ENCODE peak calls at places on chromosomes 6 and 20, in five cellular contexts. D is GM12878, Y is upper lobe of left lung, A is K562, W is HepG2. O is an unnamed sample.

GRCh38 chr20:47585087-47585747 is 83.5 kb downstream of the NCOA3 start:
- ATAC-seq in D (peak; percentile 57), Y (peak; percentile 71), A (no peak), W (no peak), O (peak; percentile 34)

GRCh38 chr20:16606468-16606867 is 33.2 kb upstream of the KIF16B start:
- ATAC-seq in D (no peak), Y (no peak), A (no peak), W (no peak), O (no peak)

GRCh38 chr20:59765599-59766177 is 161.3 kb downstream of the PHACTR3 start:
- ATAC-seq in D (no peak), Y (no peak), A (peak; percentile 55), W (no peak), O (no peak)

GRCh38 chr6:141956046-141956761 is 176.5 kb upstream of the GJE1 start:
- ATAC-seq in D (no peak), Y (no peak), A (no peak), W (no peak), O (no peak)

GRCh38 chr20:8154636-8155035 is 22.6 kb downstream of the PLCB1 start:
- ATAC-seq in D (no peak), Y (no peak), A (no peak), W (no peak), O (no peak)

GRCh38 chr6:25448965-25449538 is 169.9 kb downstream of the CARMIL1 start:
- ATAC-seq in D (no peak), Y (no peak), A (no peak), W (no peak), O (no peak)

GRCh38 chr6:148997863-148998262 is 251.0 kb downstream of the UST start:
- ATAC-seq in D (no peak), Y (no peak), A (no peak), W (no peak), O (no peak)

GRCh38 chr20:54148947-54149764 is 24.6 kb downstream of the CYP24A1 start:
- ATAC-seq in D (no peak), Y (no peak), A (no peak), W (peak; percentile 66), O (no peak)

GRCh38 chr20:50520222-50520877 is 10.2 kb downstream of the PTPN1 start:
- ATAC-seq in D (peak; percentile 27), Y (no peak), A (peak; percentile 45), W (no peak), O (no peak)

GRCh38 chr6:135212020-135212806 is 31.1 kb downstream of the MYB start:
- ATAC-seq in D (no peak), Y (no peak), A (no peak), W (no peak), O (no peak)

GRCh38 chr6:45163952-45164766 is 164.0 kb upstream of the RUNX2 start:
- ATAC-seq in D (peak; percentile 97), Y (no peak), A (no peak), W (no peak), O (no peak)

GRCh38 chr6:29680904-29681303 is at the start of gene ZFP57:
- ATAC-seq in D (no peak), Y (no peak), A (no peak), W (no peak), O (no peak)

GRCh38 chr6:16440656-16441212 is 202.3 kb downstream of the GMPR start:
- ATAC-seq in D (no peak), Y (no peak), A (no peak), W (no peak), O (no peak)

GRCh38 chr6:45690846-45691245 is 313.1 kb upstream of the SUPT3H start:
- ATAC-seq in D (no peak), Y (no peak), A (no peak), W (no peak), O (no peak)

GRCh38 chr20:31920275-31920855 is 31.5 kb downstream of the PDRG1 start:
- ATAC-seq in D (no peak), Y (no peak), A (peak; percentile 53), W (peak; percentile 32), O (no peak)

GRCh38 chr6:31402324-31403282 is 792 bp upstream of the MICA start:
- ATAC-seq in D (peak; percentile 43), Y (no peak), A (peak; percentile 8), W (peak; percentile 33), O (peak; percentile 0)

GRCh38 chr6:31405996-31406395 is 2.6 kb downstream of the MICA start:
- ATAC-seq in D (no peak), Y (no peak), A (no peak), W (no peak), O (no peak)

GRCh38 chr6:31400467-31401289 is 2.7 kb upstream of the MICA start:
- ATAC-seq in D (peak; percentile 72), Y (peak; percentile 85), A (peak; percentile 58), W (peak; percentile 14), O (peak; percentile 45)

GRCh38 chr6:31401403-31401802 is 2.0 kb upstream of the MICA start:
- ATAC-seq in D (no peak), Y (peak; percentile 25), A (peak; percentile 2), W (no peak), O (peak; percentile 13)

GRCh38 chr6:31403283-31403989 is at the start of gene MICA:
- ATAC-seq in D (peak; percentile 80), Y (peak; percentile 84), A (peak; percentile 86), W (peak; percentile 84), O (peak; percentile 86)
- TF ChIP-seq POLR2AphosphoS5 in D (no peak), Y (peak; percentile 42), A (peak; percentile 26), W (peak; percentile 78), O (peak; percentile 80)

GRCh38 chr6:154653853-154654252 is 79.4 kb upstream of the SCAF8 start:
- ATAC-seq in D (no peak), Y (peak; percentile 63), A (no peak), W (no peak), O (peak; percentile 73)
- TF ChIP-seq EP300 in D (no peak), Y (peak; percentile 45), A (no peak), W (no peak), O (no peak)

DNA sequence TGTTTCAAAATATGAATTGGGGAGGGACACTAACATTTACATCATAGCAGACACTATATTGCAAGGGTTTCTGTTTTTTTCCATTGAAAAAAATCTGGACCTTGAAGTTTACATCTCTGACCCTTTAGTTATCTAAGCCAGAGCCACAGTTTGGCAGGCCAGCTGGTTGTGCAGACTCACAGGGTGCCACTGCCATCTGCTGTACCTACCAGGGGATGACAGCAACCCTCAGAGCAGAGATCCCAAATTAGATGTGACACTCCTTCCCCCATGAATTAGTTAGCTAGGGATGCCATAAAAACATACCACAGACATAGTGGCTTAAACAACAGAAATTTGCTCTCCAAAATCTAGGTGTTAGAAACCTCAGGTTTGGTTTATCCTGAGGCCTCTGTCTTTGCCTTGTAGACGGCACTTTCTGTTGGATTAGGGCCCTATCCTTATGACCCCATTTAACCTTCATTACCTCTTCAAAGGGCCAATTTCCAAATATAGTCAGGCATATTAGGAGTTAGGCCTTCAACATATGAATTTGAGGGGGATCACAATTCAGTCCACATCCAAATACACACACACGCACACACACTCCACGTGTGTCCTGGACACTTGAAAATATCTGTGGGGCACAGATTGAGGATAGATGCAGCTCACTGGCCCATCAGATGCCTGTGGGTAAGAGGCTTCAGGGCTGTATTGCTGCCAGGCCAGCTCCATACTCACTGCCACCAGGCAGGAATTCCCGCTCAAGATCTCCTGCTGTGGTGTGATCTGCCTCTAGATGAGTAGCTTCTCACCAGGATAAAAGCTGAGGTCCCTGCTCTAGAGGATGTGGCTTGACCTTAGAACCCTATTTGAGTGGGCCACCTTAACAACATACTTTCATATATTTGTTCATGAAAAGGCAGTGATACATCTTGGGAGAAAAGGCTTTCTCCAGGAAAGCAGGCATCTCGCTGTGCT is 166.1 kb upstream of the RNF217 start:
- ATAC-seq in D (peak; percentile 51), Y (no peak), A (peak; percentile 72), W (peak; percentile 87), O (no peak)
- TF ChIP-seq CTCF in D (peak; percentile 26), Y (no peak), A (peak; percentile 45), W (peak; percentile 69), O (peak; percentile 21)

GRCh38 chr6:156686940-156687874 is 90.0 kb upstream of the ARID1B start:
- ATAC-seq in D (peak; percentile 69), Y (peak; percentile 96), A (peak; percentile 88), W (peak; percentile 91), O (peak; percentile 96)

GRCh38 chr6:156689656-156690055 is 87.5 kb upstream of the ARID1B start:
- ATAC-seq in D (no peak), Y (no peak), A (no peak), W (no peak), O (no peak)

GRCh38 chr6:156694679-156695078 is 82.5 kb upstream of the ARID1B start:
- ATAC-seq in D (peak; percentile 1), Y (no peak), A (no peak), W (no peak), O (no peak)

GRCh38 chr6:156687875-156688549 is 89.2 kb upstream of the ARID1B start:
- ATAC-seq in D (peak; percentile 30), Y (peak; percentile 39), A (peak; percentile 86), W (peak; percentile 16), O (no peak)

DNA sequence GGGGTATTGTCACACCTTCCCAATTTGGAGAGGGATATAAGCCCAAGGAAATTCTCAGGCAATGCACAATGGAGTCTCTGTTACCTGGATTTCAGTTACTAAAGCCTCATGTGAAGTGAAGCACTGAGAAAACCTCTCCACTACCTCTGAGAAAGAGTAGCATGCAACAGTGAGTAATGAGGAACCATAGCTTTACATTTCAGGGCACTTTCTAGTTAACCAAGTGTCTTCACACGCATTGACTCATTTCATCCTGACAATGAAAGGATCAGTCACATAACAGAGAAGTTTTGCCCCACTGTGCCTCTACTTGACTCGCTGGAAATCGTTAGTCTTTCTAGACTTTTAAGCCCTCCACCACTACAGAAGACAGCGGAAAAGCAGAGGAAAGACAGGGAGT is 86.2 kb upstream of the ARID1B start:
- ATAC-seq in D (peak; percentile 71), Y (no peak), A (no peak), W (no peak), O (no peak)
- TF ChIP-seq POLR2AphosphoS5 in D (peak; percentile 82), Y (no peak), A (no peak), W (no peak), O (no peak)

GRCh38 chr6:168574075-168574698 is 133.2 kb downstream of the SMOC2 start:
- ATAC-seq in D (no peak), Y (peak; percentile 4), A (no peak), W (peak; percentile 61), O (no peak)

GRCh38 chr6:168575346-168576098 is 134.5 kb downstream of the SMOC2 start:
- ATAC-seq in D (no peak), Y (no peak), A (no peak), W (no peak), O (no peak)

GRCh38 chr6:168576388-168576787 is 135.4 kb downstream of the SMOC2 start:
- ATAC-seq in D (no peak), Y (no peak), A (no peak), W (no peak), O (no peak)

GRCh38 chr6:168577496-168577895 is 136.5 kb downstream of the SMOC2 start:
- ATAC-seq in D (no peak), Y (no peak), A (no peak), W (no peak), O (no peak)

DNA sequence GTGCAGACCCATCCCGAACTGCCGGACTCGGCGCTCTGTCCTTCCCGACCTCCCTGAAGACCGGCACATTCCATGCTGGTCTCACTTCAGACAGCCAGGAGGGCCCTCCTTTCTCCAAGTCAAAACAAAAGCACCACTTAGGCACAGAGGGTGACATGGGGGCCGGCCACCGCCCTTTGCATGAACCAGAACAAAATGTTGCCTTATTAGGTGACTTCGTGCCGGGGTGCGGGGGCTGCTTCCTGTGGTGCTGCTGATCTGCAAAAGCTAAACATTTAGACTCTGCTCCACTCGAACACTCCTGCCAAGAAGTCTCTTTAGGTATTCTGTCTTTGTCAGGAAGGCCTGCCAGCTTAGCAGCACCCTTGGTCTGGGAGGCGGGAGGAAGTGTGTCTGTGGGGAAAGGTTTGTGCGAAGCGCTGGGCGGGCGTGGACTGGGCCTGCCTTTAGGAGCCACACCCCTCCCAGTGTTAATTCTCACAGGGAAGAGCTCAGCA is 133.8 kb downstream of the SMOC2 start:
- ATAC-seq in D (no peak), Y (peak; percentile 74), A (peak; percentile 66), W (no peak), O (peak; percentile 92)
- TF ChIP-seq EP300 in D (no peak), Y (no peak), A (no peak), W (no peak), O (no peak)